ENCODE peak calls at places on chromosomes 2 and 18, in four cellular contexts. One of them, this sample, is unnamed.

GRCh38 chr2:145626301-145626700 is 1106.4 kb upstream of the ZEB2 start:
- DNase-seq in ovary: no peak
- DNase-seq in substantia nigra: no peak
- DNase-seq in fibroblast of lung: no peak
- DNase-seq in this sample: peak; percentile 33

GRCh38 chr18:57469884-57470283 is 34.7 kb downstream of the ONECUT2 start:
- DNase-seq in fibroblast of lung: no peak
- DNase-seq in ovary: no peak
- DNase-seq in substantia nigra: no peak
- DNase-seq in this sample: peak; percentile 11

GRCh38 chr2:133139847-133140533 is 428.3 kb downstream of the NCKAP5 start:
- DNase-seq in fibroblast of lung: no peak
- DNase-seq in substantia nigra: no peak
- DNase-seq in ovary: no peak
- DNase-seq in this sample: no peak

GRCh38 chr2:121626777-121627524 is 22.3 kb downstream of the CLASP1 start:
- DNase-seq in ovary: no peak
- DNase-seq in fibroblast of lung: peak; percentile 98
- DNase-seq in substantia nigra: no peak
- DNase-seq in this sample: no peak

GRCh38 chr2:201006704-201007103 is 43.2 kb upstream of the ORC2 start:
- DNase-seq in fibroblast of lung: no peak
- DNase-seq in substantia nigra: no peak
- DNase-seq in ovary: no peak
- DNase-seq in this sample: no peak

GRCh38 chr2:233414777-233415570 is 60.7 kb downstream of the DGKD start:
- DNase-seq in fibroblast of lung: peak; percentile 42
- DNase-seq in ovary: no peak
- DNase-seq in substantia nigra: no peak
- DNase-seq in this sample: peak; percentile 95

GRCh38 chr2:130846686-130847375 is 10.1 kb downstream of the ARHGEF4 start:
- DNase-seq in fibroblast of lung: peak; percentile 31
- DNase-seq in substantia nigra: no peak
- DNase-seq in ovary: no peak
- DNase-seq in this sample: no peak

GRCh38 chr2:127516031-127516430 is 10.3 kb downstream of the IWS1 start:
- DNase-seq in ovary: peak; percentile 79
- DNase-seq in substantia nigra: peak; percentile 83
- DNase-seq in fibroblast of lung: peak; percentile 51
- DNase-seq in this sample: peak; percentile 97

GRCh38 chr18:73777356-73778051 is 370.1 kb downstream of the FBXO15 start:
- DNase-seq in substantia nigra: no peak
- DNase-seq in ovary: no peak
- DNase-seq in fibroblast of lung: no peak
- DNase-seq in this sample: no peak

GRCh38 chr2:47069628-47070154 is 85.4 kb downstream of the STPG4 start:
- DNase-seq in ovary: peak; percentile 60
- DNase-seq in fibroblast of lung: peak; percentile 54
- DNase-seq in substantia nigra: no peak
- DNase-seq in this sample: peak; percentile 60

GRCh38 chr2:54015809-54016703 is 45.3 kb upstream of the PSME4 start:
- DNase-seq in substantia nigra: no peak
- DNase-seq in fibroblast of lung: peak; percentile 80
- DNase-seq in ovary: no peak
- DNase-seq in this sample: peak; percentile 59

GRCh38 chr2:122136071-122136470 is 380.6 kb downstream of the TSN start:
- DNase-seq in substantia nigra: no peak
- DNase-seq in ovary: no peak
- DNase-seq in fibroblast of lung: no peak
- DNase-seq in this sample: peak; percentile 16

GRCh38 chr18:34543940-34544339 is 166.2 kb upstream of the DTNA start:
- DNase-seq in substantia nigra: no peak
- DNase-seq in fibroblast of lung: no peak
- DNase-seq in ovary: no peak
- DNase-seq in this sample: no peak

GRCh38 chr18:6661692-6662415 is 67.7 kb upstream of the ARHGAP28 start:
- DNase-seq in ovary: no peak
- DNase-seq in substantia nigra: no peak
- DNase-seq in fibroblast of lung: no peak
- DNase-seq in this sample: no peak

GRCh38 chr2:12811916-12812315 is 95.2 kb downstream of the TRIB2 start:
- DNase-seq in ovary: no peak
- DNase-seq in substantia nigra: no peak
- DNase-seq in fibroblast of lung: no peak
- DNase-seq in this sample: no peak

This sample was measured in MG63.